ENCODE peak calls at places on chromosome 11, in ten cellular contexts. D is EL; R is astrocyte of the spinal cord; M is COLO829; X is neural progenitor cell; Z is CD4-positive, CD25-positive, alpha-beta regulatory T cell; U is Kasumi-1; S is HEK293T; P is non-pigmented ciliary epithelial cell; O is activated naive CD4-positive, alpha-beta T cell. G is an unnamed sample.

GRCh38 chr11:115616941-115617340 is 112.7 kb upstream of the CADM1 start:
- DNase-seq in X (no peak), P (no peak), R (peak; percentile 95), Z (no peak), U (no peak), M (peak; percentile 60), O (no peak), S (no peak), D (peak; percentile 85), G (no peak)

GRCh38 chr11:128565881-128566280 is 21.5 kb downstream of the ETS1 start:
- DNase-seq in X (no peak), S (peak; percentile 71), P (no peak), M (no peak), O (no peak), R (no peak), U (no peak), Z (no peak), D (no peak), G (no peak)

GRCh38 chr11:12441081-12441801 is 63.9 kb downstream of the PARVA start:
- DNase-seq in D (peak; percentile 66), M (no peak), O (no peak), X (no peak), U (no peak), P (no peak), S (no peak), Z (no peak), R (peak; percentile 68), G (no peak)

GRCh38 chr11:12587333-12587997 is 86.8 kb upstream of the TEAD1 start:
- DNase-seq in M (no peak), X (no peak), R (peak; percentile 72), O (no peak), P (no peak), Z (no peak), S (no peak), U (no peak), D (peak; percentile 65), G (peak; percentile 7)

GRCh38 chr11:133343951-133344350 is 188.3 kb downstream of the OPCML start:
- DNase-seq in P (peak; percentile 53), O (no peak), D (no peak), Z (no peak), S (no peak), X (no peak), R (peak; percentile 64), U (no peak), M (no peak), G (no peak)

GRCh38 chr11:2482745-2483144 is 37.9 kb downstream of the KCNQ1 start:
- DNase-seq in M (no peak), D (no peak), R (no peak), P (no peak), Z (no peak), U (no peak), S (peak; percentile 1), O (no peak), X (no peak), G (no peak)

GRCh38 chr11:15106201-15106965 is 8.3 kb upstream of the INSC start:
- DNase-seq in D (peak; percentile 78), S (no peak), U (no peak), Z (no peak), P (peak; percentile 72), M (no peak), X (peak; percentile 42), R (peak; percentile 80), O (no peak), G (no peak)

GRCh38 chr11:10197091-10197490 is 96.9 kb downstream of the SBF2 start:
- DNase-seq in S (no peak), Z (no peak), R (no peak), O (no peak), P (no peak), M (no peak), D (peak; percentile 68), X (no peak), U (no peak), G (no peak)

GRCh38 chr11:96293583-96293982 is 49.4 kb downstream of the MAML2 start:
- DNase-seq in X (no peak), S (no peak), R (peak; percentile 29), D (no peak), P (no peak), Z (peak; percentile 13), O (no peak), M (no peak), U (no peak), G (no peak)

GRCh38 chr11:11502303-11502828 is 119.4 kb downstream of the GALNT18 start:
- DNase-seq in U (no peak), P (no peak), Z (no peak), O (no peak), S (no peak), R (no peak), M (no peak), D (no peak), X (no peak), G (peak; percentile 38)

GRCh38 chr11:62644220-62644619 is 2.2 kb downstream of the GANAB start:
- DNase-seq in U (no peak), D (no peak), Z (no peak), O (no peak), S (no peak), R (no peak), M (no peak), P (no peak), X (no peak), G (no peak)

GRCh38 chr11:47177229-47177845 is 658 bp upstream of the ARFGAP2 start:
- DNase-seq in U (peak; percentile 70), S (peak; percentile 61), M (peak; percentile 94), X (peak; percentile 85), R (peak; percentile 74), Z (peak; percentile 86), O (peak; percentile 69), D (peak; percentile 83), P (no peak), G (peak; percentile 91)

GRCh38 chr11:94243571-94244229 is 60.7 kb upstream of the IZUMO1R start:
- DNase-seq in M (no peak), D (no peak), P (no peak), R (no peak), S (no peak), U (peak; percentile 4), O (no peak), Z (no peak), X (no peak), G (no peak)

GRCh38 chr11:90229791-90230190 is 6.9 kb upstream of the CHORDC1 start:
- DNase-seq in D (peak; percentile 37), X (no peak), M (peak; percentile 41), U (no peak), P (peak; percentile 15), Z (no peak), O (no peak), S (no peak), R (peak; percentile 25), G (no peak)

GRCh38 chr11:35142481-35143207 is 3.7 kb downstream of the CD44 start:
- DNase-seq in O (no peak), R (no peak), M (peak; percentile 60), Z (no peak), P (peak; percentile 42), X (peak; percentile 33), U (no peak), S (no peak), D (peak; percentile 90), G (no peak)

GRCh38 chr11:62148271-62148980 is 24.6 kb downstream of the INCENP start:
- DNase-seq in D (no peak), R (no peak), P (no peak), X (no peak), Z (no peak), M (no peak), S (no peak), U (no peak), O (no peak), G (no peak)

GRCh38 chr11:73240190-73240781 is 22.2 kb downstream of the P2RY2 start:
- DNase-seq in S (no peak), O (no peak), X (peak; percentile 48), R (no peak), U (no peak), P (no peak), M (no peak), D (peak; percentile 61), Z (no peak), G (no peak)

GRCh38 chr11:59523541-59523940 is 12.2 kb downstream of the OR4D9 start:
- DNase-seq in S (peak; percentile 24), D (no peak), Z (no peak), P (no peak), U (peak; percentile 24), O (no peak), X (peak; percentile 24), M (no peak), R (no peak), G (no peak)

GRCh38 chr11:12723410-12724297 is 49.4 kb downstream of the TEAD1 start:
- DNase-seq in U (no peak), P (no peak), M (peak; percentile 60), Z (no peak), S (no peak), D (peak; percentile 62), R (peak; percentile 55), X (no peak), O (no peak), G (no peak)

GRCh38 chr11:61334434-61335354 is 1.7 kb downstream of the TKFC start:
- DNase-seq in M (no peak), Z (no peak), S (no peak), D (peak; percentile 54), O (no peak), U (no peak), P (no peak), R (peak; percentile 44), X (no peak), G (no peak)

GRCh38 chr11:66891849-66892660 is 35.2 kb downstream of the LRFN4 start:
- DNase-seq in U (peak; percentile 27), R (peak; percentile 94), P (peak; percentile 79), X (no peak), O (no peak), D (peak; percentile 97), M (peak; percentile 75), S (peak; percentile 39), Z (no peak), G (no peak)

GRCh38 chr11:8722156-8722555 is 39.6 kb downstream of the RPL27A start:
- DNase-seq in M (no peak), R (peak; percentile 41), O (no peak), D (peak; percentile 54), U (no peak), X (no peak), Z (no peak), P (no peak), S (no peak), G (no peak)

GRCh38 chr11:64007160-64007628 is 21.0 kb downstream of the OTUB1 start:
- DNase-seq in S (peak; percentile 46), D (peak; percentile 70), P (no peak), M (no peak), R (no peak), Z (no peak), U (no peak), O (no peak), X (peak; percentile 70), G (no peak)

G was measured in retina.